ENCODE peak calls at places on chromosomes 6 and 20, in five cellular contexts. I is transverse colon, X is tibial nerve, G is A549, Q is HCT116. U is an unnamed sample.

GRCh38 chr20:54149765-54150264 is 24.0 kb downstream of the CYP24A1 start:
- DNase-seq in X (no peak), I (no peak), Q (no peak), G (no peak), U (no peak)

GRCh38 chr6:66264376-66264775 is 557.4 kb upstream of the EYS start:
- DNase-seq in G (no peak), X (no peak), Q (no peak), I (no peak), U (no peak)

GRCh38 chr20:15942130-15942529 is 631.1 kb downstream of the KIF16B start:
- DNase-seq in I (no peak), Q (no peak), X (no peak), G (no peak), U (no peak)

GRCh38 chr6:42007753-42008528 is 42.4 kb upstream of the TAF8 start:
- DNase-seq in Q (no peak), X (no peak), I (no peak), G (no peak), U (no peak)

GRCh38 chr6:90656325-90656724 is 69.5 kb upstream of the MAP3K7 start:
- DNase-seq in I (no peak), Q (no peak), G (no peak), X (no peak), U (no peak)

GRCh38 chr6:125511809-125512341 is 210.1 kb upstream of the HDDC2 start:
- DNase-seq in X (no peak), G (no peak), Q (no peak), I (no peak), U (no peak)

GRCh38 chr6:34919651-34920050 is 30.6 kb downstream of the ANKS1A start:
- DNase-seq in Q (no peak), G (no peak), X (no peak), I (no peak), U (no peak)

GRCh38 chr6:57283096-57283495 is 34.3 kb upstream of the PRIM2 start:
- DNase-seq in X (no peak), Q (no peak), G (no peak), I (no peak), U (no peak)

GRCh38 chr6:163728442-163729126 is 314.1 kb downstream of the QKI start:
- DNase-seq in Q (no peak), I (no peak), G (no peak), X (no peak), U (no peak)

GRCh38 chr20:48538058-48538825 is 289.6 kb downstream of the PREX1 start:
- DNase-seq in G (peak), X (no peak), I (no peak), Q (peak), U (peak)

GRCh38 chr6:111711476-111711875 is 105.8 kb upstream of the TRAF3IP2 start:
- DNase-seq in I (peak), X (peak), G (no peak), Q (no peak), U (no peak)

GRCh38 chr6:28606424-28607391 is 81.0 kb downstream of the GPX5 start:
- DNase-seq in G (peak), I (no peak), X (no peak), Q (peak), U (peak)

GRCh38 chr6:19231878-19232519 is 605.2 kb upstream of the ID4 start:
- DNase-seq in G (no peak), Q (no peak), I (no peak), X (no peak), U (no peak)

GRCh38 chr6:21666200-21666671 is 72.7 kb downstream of the SOX4 start:
- DNase-seq in Q (no peak), I (peak), X (no peak), G (no peak), U (no peak)

GRCh38 chr6:108914235-108915022 is 66.2 kb downstream of the ARMC2 start:
- DNase-seq in G (peak), X (no peak), Q (peak), I (no peak), U (peak)

GRCh38 chr6:37576336-37576737 is 76.6 kb upstream of the CCDC167 start:
- DNase-seq in G (peak), Q (peak), I (no peak), X (no peak), U (peak)

GRCh38 chr20:13791562-13792459 is 7.0 kb downstream of the NDUFAF5 start:
- DNase-seq in I (no peak), X (no peak), Q (no peak), G (no peak), U (no peak)

GRCh38 chr6:20292905-20293304 is 80.6 kb upstream of the MBOAT1 start:
- DNase-seq in Q (no peak), X (no peak), I (no peak), G (no peak), U (no peak)

GRCh38 chr20:18224968-18225568 is 63.3 kb upstream of the ZNF133 start:
- DNase-seq in G (peak), Q (peak), X (peak), I (no peak), U (peak)

GRCh38 chr6:41271901-41272395 is 14.5 kb downstream of the TREM1 start:
- DNase-seq in G (no peak), X (no peak), Q (no peak), I (peak), U (no peak)

GRCh38 chr6:10140824-10141223 is 274.1 kb downstream of the TFAP2A start:
- DNase-seq in I (no peak), X (no peak), G (no peak), Q (no peak), U (no peak)

GRCh38 chr6:163343609-163344008 is 70.9 kb upstream of the QKI start:
- DNase-seq in G (no peak), X (no peak), Q (no peak), I (no peak), U (no peak)

GRCh38 chr6:3162067-3162497 is 4.7 kb upstream of the TUBB2A start:
- DNase-seq in Q (no peak), G (no peak), I (no peak), X (no peak), U (no peak)

GRCh38 chr6:112372213-112372806 is 25.2 kb downstream of the RFPL4B start:
- DNase-seq in X (no peak), Q (peak), I (no peak), G (peak), U (peak)

GRCh38 chr6:89432875-89433636 is at the start of gene ANKRD6:
- DNase-seq in X (peak), Q (peak), I (peak), G (peak), U (peak)

GRCh38 chr6:34602318-34603111 is 46.4 kb upstream of the SPDEF start:
- DNase-seq in G (peak), I (peak), Q (no peak), X (no peak), U (no peak)

GRCh38 chr6:17905611-17906592 is 81.5 kb downstream of the KIF13A start:
- DNase-seq in I (no peak), X (no peak), Q (no peak), G (no peak), U (no peak)

GRCh38 chr20:31894980-31895675 is 24.7 kb downstream of the TTLL9 start:
- DNase-seq in Q (no peak), I (peak), X (peak), G (no peak), U (peak)

GRCh38 chr20:48467622-48468021 is 360.2 kb downstream of the PREX1 start:
- DNase-seq in I (no peak), X (no peak), Q (peak), G (no peak), U (no peak)

GRCh38 chr20:20410678-20411077 is 42.8 kb downstream of the INSM1 start:
- DNase-seq in Q (no peak), G (no peak), I (peak), X (no peak), U (no peak)

GRCh38 chr6:165184192-165184979 is 125.0 kb downstream of the C6orf118 start:
- DNase-seq in Q (no peak), G (no peak), X (peak), I (no peak), U (no peak)

GRCh38 chr6:90190752-90191393 is 105.8 kb downstream of the BACH2 start:
- DNase-seq in I (no peak), Q (no peak), X (no peak), G (no peak), U (no peak)

GRCh38 chr6:22765015-22765414 is 195.6 kb downstream of the HDGFL1 start:
- DNase-seq in G (no peak), X (no peak), I (no peak), Q (no peak), U (no peak)

GRCh38 chr6:44456070-44456965 is 68.8 kb downstream of the CDC5L start:
- DNase-seq in G (peak), X (no peak), I (peak), Q (peak), U (peak)

GRCh38 chr6:106066984-106067383 is 19.2 kb upstream of the PRDM1 start:
- DNase-seq in Q (no peak), I (no peak), X (no peak), G (no peak), U (no peak)
- TF ChIP-seq POLR2A in Q (no peak), I (no peak), X (no peak), G (no peak), U (no peak)

GRCh38 chr6:166485651-166486535 is 100.6 kb downstream of the RAMACL start:
- DNase-seq in Q (no peak), X (no peak), I (no peak), G (no peak), U (no peak)
- TF ChIP-seq POLR2A in Q (no peak), X (no peak), I (no peak), G (no peak), U (no peak)

GRCh38 chr6:46772754-46773153 is 20.4 kb upstream of the MEP1A start:
- DNase-seq in G (no peak), I (peak), X (no peak), Q (no peak), U (no peak)
- TF ChIP-seq POLR2A in G (no peak), I (no peak), X (no peak), Q (no peak), U (no peak)

GRCh38 chr6:79669766-79670165 is 38.6 kb downstream of the SH3BGRL2 start:
- DNase-seq in I (no peak), G (no peak), X (no peak), Q (no peak), U (no peak)
- TF ChIP-seq POLR2A in I (no peak), G (no peak), X (no peak), Q (no peak), U (no peak)

DNA sequence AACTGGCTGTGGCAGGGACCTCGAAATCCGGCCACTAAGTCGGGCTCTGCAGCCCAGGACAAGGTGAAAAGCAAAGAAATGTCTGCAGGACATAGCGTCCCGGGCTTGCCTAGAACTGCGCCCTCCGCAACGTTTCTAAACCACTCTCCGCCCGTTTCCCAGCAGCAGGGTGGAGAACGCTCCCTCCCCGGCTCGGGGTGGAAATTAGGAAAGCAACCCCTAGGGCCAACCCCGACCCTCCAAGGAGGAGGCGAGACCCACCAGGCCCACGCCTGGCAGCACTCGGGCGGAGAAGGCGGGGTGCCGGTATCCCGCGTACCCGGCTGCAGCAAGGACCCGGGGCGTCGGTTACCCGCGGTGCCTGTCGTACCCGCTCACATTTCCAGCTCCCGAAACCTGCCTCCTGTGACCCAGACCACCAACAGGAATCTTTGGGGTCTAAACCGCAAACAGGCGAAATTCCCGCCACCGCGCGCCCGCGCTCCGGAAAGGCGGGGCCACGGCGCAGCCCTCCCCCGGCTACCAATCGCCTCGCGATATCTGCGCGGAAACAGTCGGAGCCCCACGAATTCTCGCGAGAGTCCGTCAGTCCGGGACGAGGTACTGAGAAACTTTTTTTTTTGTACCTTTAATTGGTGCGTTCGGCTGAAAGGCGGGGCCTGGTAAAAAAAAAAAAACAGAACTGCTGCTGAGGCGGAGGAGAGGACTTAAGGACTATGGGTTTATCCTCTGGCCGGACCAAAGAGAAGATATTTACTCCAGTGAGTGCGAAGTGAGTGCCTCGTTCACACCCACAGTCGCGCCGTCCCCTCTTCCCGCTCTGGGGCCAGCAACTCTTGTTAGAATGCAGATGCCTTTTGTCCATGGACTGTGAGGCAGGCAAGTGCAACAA is at the start of gene MMS22L:
- DNase-seq in Q (peak), X (peak), I (peak), G (peak), U (peak)
- TF ChIP-seq POLR2A in Q (peak), X (no peak), I (no peak), G (no peak), U (no peak)

GRCh38 chr6:5164092-5164491 is 79.0 kb downstream of the PPP1R3G start:
- DNase-seq in G (no peak), X (no peak), I (no peak), Q (no peak), U (no peak)
- TF ChIP-seq POLR2A in G (no peak), X (no peak), I (no peak), Q (no peak), U (no peak)

GRCh38 chr6:26195924-26196845 is 109.0 kb downstream of the HFE start:
- DNase-seq in G (no peak), X (no peak), Q (no peak), I (peak), U (no peak)

GRCh38 chr6:26193467-26194328 is 106.5 kb downstream of the HFE start:
- DNase-seq in Q (no peak), X (no peak), I (no peak), G (no peak), U (no peak)

GRCh38 chr6:26195376-26195923 is 108.2 kb downstream of the HFE start:
- DNase-seq in Q (peak), G (no peak), I (peak), X (peak), U (no peak)

GRCh38 chr6:26194329-26194701 is 107.1 kb downstream of the HFE start:
- DNase-seq in Q (no peak), X (no peak), G (no peak), I (no peak), U (no peak)

DNA sequence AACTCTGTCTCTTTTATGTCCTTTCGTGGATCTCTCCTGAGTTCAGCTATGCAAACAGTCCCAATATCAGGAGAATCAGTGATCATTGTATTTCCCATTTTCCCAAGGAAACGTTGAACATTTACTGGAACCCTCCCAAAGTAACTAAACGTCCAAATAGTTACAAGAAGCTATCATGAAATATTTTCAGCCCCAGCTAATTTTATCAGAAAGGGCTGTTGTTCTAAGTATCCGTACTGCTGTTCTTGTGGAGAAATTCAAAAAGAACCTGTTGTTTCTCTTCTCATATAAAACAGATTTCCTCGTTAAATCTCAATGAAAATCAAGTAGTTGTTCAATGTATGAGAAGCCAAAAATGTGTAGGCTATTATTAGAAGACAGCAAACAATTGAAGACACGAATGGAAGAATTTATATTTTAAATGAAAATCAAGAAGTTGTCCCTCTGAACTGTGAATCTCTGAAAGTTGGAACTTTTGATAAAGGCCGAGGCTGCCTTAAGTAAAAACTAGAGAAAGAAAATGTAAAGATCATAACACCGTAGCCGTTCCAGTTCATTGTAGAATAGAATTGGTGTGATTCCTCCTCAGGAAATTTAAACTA is 107.6 kb downstream of the HFE start:
- DNase-seq in X (no peak), G (no peak), Q (no peak), I (no peak), U (no peak)
- TF ChIP-seq POLR2A in X (no peak), G (no peak), Q (no peak), I (no peak), U (no peak)

GRCh38 chr6:12048609-12049008 is 36.5 kb downstream of the HIVEP1 start:
- DNase-seq in X (no peak), G (no peak), Q (no peak), I (no peak), U (no peak)

GRCh38 chr6:12047304-12047703 is 35.2 kb downstream of the HIVEP1 start:
- DNase-seq in X (no peak), I (peak), G (no peak), Q (no peak), U (no peak)

GRCh38 chr6:12047792-12048432 is 35.8 kb downstream of the HIVEP1 start:
- DNase-seq in Q (no peak), X (no peak), I (no peak), G (no peak), U (no peak)

GRCh38 chr6:12051861-12052368 is 39.8 kb downstream of the HIVEP1 start:
- DNase-seq in Q (no peak), G (no peak), X (no peak), I (peak), U (no peak)

GRCh38 chr6:12049165-12049564 is 37.1 kb downstream of the HIVEP1 start:
- DNase-seq in I (no peak), Q (no peak), G (no peak), X (no peak), U (no peak)
- TF ChIP-seq POLR2A in I (no peak), Q (no peak), G (no peak), X (no peak), U (no peak)

U was measured in H54.